ENCODE peak calls at places on chromosomes 2 and 18, in nine cellular contexts. W is AG09309, P is astrocyte of the spinal cord, Z is GM20000, Q is colonic mucosa, R is GM12864, C is Caco-2, T is adrenal gland, E is dorsolateral prefrontal cortex. X is an unnamed sample.

GRCh38 chr2:102230410-102230909 is 43.6 kb downstream of the IL1RL2 start:
- DNase-seq in W (no peak), P (no peak), Z (no peak), Q (no peak), R (no peak), C (no peak), T (no peak), E (no peak), X (no peak)

GRCh38 chr2:150479075-150479915 is 8.2 kb downstream of the RND3 start:
- DNase-seq in W (no peak), P (peak), Z (no peak), Q (no peak), R (no peak), C (peak), T (no peak), E (no peak), X (no peak)

GRCh38 chr2:144004742-144005141 is 515.2 kb downstream of the ZEB2 start:
- DNase-seq in W (no peak), P (no peak), Z (no peak), Q (no peak), R (no peak), C (no peak), T (no peak), E (no peak), X (no peak)

GRCh38 chr2:70116936-70117554 is 29.8 kb downstream of the PCBP1 start:
- DNase-seq in W (no peak), P (no peak), Z (no peak), Q (no peak), R (no peak), C (no peak), T (no peak), E (no peak), X (no peak)

GRCh38 chr18:50507120-50507590 is 52.7 kb upstream of the MAPK4 start:
- DNase-seq in W (no peak), P (no peak), Z (peak), Q (no peak), R (no peak), C (peak), T (peak), E (peak), X (no peak)

GRCh38 chr2:98476192-98476868 is 31.7 kb downstream of the INPP4A start:
- DNase-seq in W (no peak), P (no peak), Z (peak), Q (peak), R (no peak), C (no peak), T (no peak), E (no peak), X (no peak)

GRCh38 chr2:105627530-105627929 is 117.2 kb upstream of the NCK2 start:
- DNase-seq in W (no peak), P (no peak), Z (no peak), Q (no peak), R (no peak), C (no peak), T (no peak), E (no peak), X (no peak)

GRCh38 chr2:72989770-72990556 is 72.6 kb downstream of the EMX1 start:
- DNase-seq in W (no peak), P (no peak), Z (no peak), Q (no peak), R (no peak), C (no peak), T (peak), E (no peak), X (peak)

GRCh38 chr2:133814890-133815289 is 246.6 kb upstream of the NCKAP5 start:
- DNase-seq in W (no peak), P (no peak), Z (no peak), Q (no peak), R (no peak), C (no peak), T (no peak), E (no peak), X (no peak)

GRCh38 chr18:58911766-58912165 is 47.1 kb downstream of the ZNF532 start:
- DNase-seq in W (no peak), P (peak), Z (peak), Q (no peak), R (no peak), C (no peak), T (peak), E (no peak), X (no peak)

GRCh38 chr18:45634454-45634853 is 19.2 kb downstream of the SLC14A2 start:
- DNase-seq in W (no peak), P (no peak), Z (no peak), Q (no peak), R (no peak), C (no peak), T (no peak), E (no peak), X (no peak)

GRCh38 chr2:85277416-85278158 is 50.2 kb downstream of the TGOLN2 start:
- DNase-seq in W (peak), P (peak), Z (no peak), Q (peak), R (no peak), C (no peak), T (no peak), E (no peak), X (no peak)

GRCh38 chr18:998976-999375 is 94.3 kb downstream of the ADCYAP1 start:
- DNase-seq in W (no peak), P (no peak), Z (no peak), Q (no peak), R (no peak), C (no peak), T (no peak), E (no peak), X (no peak)

GRCh38 chr2:37773354-37773753 is 101.9 kb upstream of the CDC42EP3 start:
- DNase-seq in W (no peak), P (no peak), Z (no peak), Q (no peak), R (no peak), C (no peak), T (no peak), E (no peak), X (no peak)

GRCh38 chr2:80515961-80516360 is 211.4 kb upstream of the LRRTM1 start:
- DNase-seq in W (no peak), P (no peak), Z (no peak), Q (no peak), R (no peak), C (no peak), T (no peak), E (no peak), X (no peak)

GRCh38 chr2:191738667-191739066 is 60.7 kb downstream of the NABP1 start:
- DNase-seq in W (no peak), P (no peak), Z (no peak), Q (no peak), R (no peak), C (no peak), T (no peak), E (no peak), X (no peak)

GRCh38 chr2:225041871-225042799 is at the start of gene DOCK10:
- DNase-seq in W (no peak), P (peak), Z (peak), Q (peak), R (no peak), C (no peak), T (peak), E (peak), X (no peak)

GRCh38 chr2:39531220-39531777 is 94.2 kb upstream of the MAP4K3 start:
- DNase-seq in W (no peak), P (no peak), Z (no peak), Q (no peak), R (no peak), C (no peak), T (no peak), E (no peak), X (no peak)

GRCh38 chr2:39529836-39530235 is 92.8 kb upstream of the MAP4K3 start:
- DNase-seq in W (no peak), P (no peak), Z (no peak), Q (no peak), R (no peak), C (no peak), T (no peak), E (no peak), X (no peak)

GRCh38 chr2:39528701-39529100 is 91.6 kb upstream of the MAP4K3 start:
- DNase-seq in W (no peak), P (no peak), Z (no peak), Q (no peak), R (no peak), C (no peak), T (no peak), E (no peak), X (no peak)

GRCh38 chr2:39532933-39533332 is 95.8 kb upstream of the MAP4K3 start:
- DNase-seq in W (no peak), P (no peak), Z (no peak), Q (no peak), R (no peak), C (no peak), T (no peak), E (no peak), X (no peak)

GRCh38 chr2:39530423-39530866 is 93.4 kb upstream of the MAP4K3 start:
- DNase-seq in W (peak), P (peak), Z (no peak), Q (no peak), R (no peak), C (no peak), T (no peak), E (no peak), X (no peak)
- TF ChIP-seq CTCF in W (no peak), P (no peak), Z (no peak), Q (no peak), R (no peak), C (no peak), T (peak), E (peak), X (no peak)

DNA sequence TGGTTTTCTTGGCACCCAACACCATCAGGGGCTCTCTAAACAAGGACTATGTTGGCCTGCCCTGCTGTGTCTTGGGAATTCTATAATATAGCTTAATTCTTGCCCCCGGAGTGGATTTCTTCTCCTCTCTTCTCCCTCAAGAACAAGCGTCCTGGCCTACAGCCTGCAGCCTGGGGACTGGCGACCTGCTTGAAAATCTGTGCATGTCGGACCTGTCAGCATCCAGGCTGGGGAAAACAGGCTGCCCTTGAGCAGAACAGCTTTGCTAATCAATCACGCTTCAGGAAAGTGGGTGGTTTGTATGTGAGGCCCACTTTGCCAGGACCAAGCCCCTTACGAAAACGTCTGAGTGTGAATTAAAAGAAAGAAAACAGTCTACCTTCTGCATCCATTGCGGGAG is 116.8 kb downstream of the BCL2 start:
- DNase-seq in W (no peak), P (no peak), Z (no peak), Q (no peak), R (no peak), C (no peak), T (no peak), E (no peak), X (no peak)
- TF ChIP-seq CTCF in W (no peak), P (no peak), Z (no peak), Q (no peak), R (no peak), C (no peak), T (no peak), E (no peak), X (no peak)

DNA sequence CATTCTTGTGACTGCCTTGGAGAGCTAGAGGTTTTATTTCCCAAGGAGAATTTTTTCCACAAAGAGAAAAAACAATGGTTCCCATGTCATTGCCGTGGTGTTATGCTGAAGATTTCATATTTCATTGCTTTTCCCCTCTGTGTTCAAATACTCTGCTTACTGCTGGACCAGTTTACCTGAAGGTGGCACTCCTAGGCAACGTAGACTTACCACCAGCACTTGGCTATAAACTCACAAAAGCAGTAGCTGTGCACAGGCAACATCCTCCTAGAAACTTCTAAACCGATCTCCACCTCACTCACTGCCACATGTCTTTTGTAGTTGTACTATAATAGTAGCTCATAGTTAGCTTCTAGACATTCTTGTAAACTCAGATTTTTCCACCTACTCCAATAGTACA is 1319.7 kb upstream of the CRIM1 start:
- DNase-seq in W (no peak), P (no peak), Z (no peak), Q (no peak), R (no peak), C (no peak), T (no peak), E (no peak), X (no peak)
- TF ChIP-seq CTCF in W (no peak), P (no peak), Z (no peak), Q (no peak), R (no peak), C (peak), T (no peak), E (no peak), X (no peak)

GRCh38 chr2:159134979-159135378 is 151.5 kb downstream of the WDSUB1 start:
- DNase-seq in W (no peak), P (no peak), Z (no peak), Q (no peak), R (no peak), C (no peak), T (no peak), E (no peak), X (no peak)

GRCh38 chr2:159136405-159136804 is 150.1 kb downstream of the WDSUB1 start:
- DNase-seq in W (no peak), P (no peak), Z (no peak), Q (no peak), R (no peak), C (no peak), T (no peak), E (no peak), X (no peak)

GRCh38 chr2:159131882-159132281 is 154.6 kb downstream of the WDSUB1 start:
- DNase-seq in W (peak), P (peak), Z (no peak), Q (no peak), R (no peak), C (no peak), T (no peak), E (no peak), X (no peak)

GRCh38 chr2:159131267-159131790 is 155.2 kb downstream of the WDSUB1 start:
- DNase-seq in W (no peak), P (no peak), Z (no peak), Q (no peak), R (no peak), C (no peak), T (no peak), E (no peak), X (no peak)

DNA sequence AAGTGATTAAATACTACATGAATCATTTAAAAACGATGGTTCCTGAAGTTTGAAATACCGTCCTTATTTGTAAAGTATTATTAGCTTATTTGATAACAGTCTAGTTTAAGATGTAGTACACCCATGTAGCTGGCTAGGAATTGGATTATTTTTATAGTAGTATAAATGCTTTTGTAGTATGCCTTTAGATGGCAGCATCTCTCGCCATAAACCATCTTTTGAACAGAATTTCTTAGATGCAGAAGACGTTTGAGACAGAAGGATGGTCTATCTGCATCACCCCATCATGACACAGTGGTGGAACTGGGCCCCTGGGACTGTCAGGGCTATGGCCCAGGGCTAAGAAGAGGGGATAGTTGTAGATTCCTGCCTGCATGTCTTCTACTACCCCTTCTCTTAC is 152.7 kb downstream of the WDSUB1 start:
- DNase-seq in W (no peak), P (peak), Z (no peak), Q (no peak), R (no peak), C (no peak), T (no peak), E (no peak), X (no peak)
- TF ChIP-seq CTCF in W (peak), P (peak), Z (no peak), Q (no peak), R (no peak), C (no peak), T (no peak), E (peak), X (no peak)

GRCh38 chr2:137467246-137467862 is 496.9 kb upstream of the HNMT start:
- DNase-seq in W (no peak), P (peak), Z (peak), Q (peak), R (peak), C (peak), T (peak), E (peak), X (no peak)
- TF ChIP-seq CTCF in W (peak), P (peak), Z (peak), Q (peak), R (peak), C (peak), T (peak), E (peak), X (no peak)

GRCh38 chr18:47777626-47778025 is 152.8 kb downstream of the SMAD2 start:
- DNase-seq in W (no peak), P (no peak), Z (no peak), Q (no peak), R (no peak), C (no peak), T (no peak), E (no peak), X (no peak)

GRCh38 chr18:47779381-47779780 is 151.1 kb downstream of the SMAD2 start:
- DNase-seq in W (no peak), P (no peak), Z (no peak), Q (no peak), R (no peak), C (no peak), T (no peak), E (no peak), X (no peak)

GRCh38 chr18:47772374-47773248 is 157.8 kb downstream of the SMAD2 start:
- DNase-seq in W (peak), P (peak), Z (peak), Q (peak), R (no peak), C (peak), T (peak), E (no peak), X (no peak)

GRCh38 chr18:47773931-47774330 is 156.5 kb downstream of the SMAD2 start:
- DNase-seq in W (no peak), P (no peak), Z (no peak), Q (no peak), R (no peak), C (no peak), T (no peak), E (no peak), X (no peak)

DNA sequence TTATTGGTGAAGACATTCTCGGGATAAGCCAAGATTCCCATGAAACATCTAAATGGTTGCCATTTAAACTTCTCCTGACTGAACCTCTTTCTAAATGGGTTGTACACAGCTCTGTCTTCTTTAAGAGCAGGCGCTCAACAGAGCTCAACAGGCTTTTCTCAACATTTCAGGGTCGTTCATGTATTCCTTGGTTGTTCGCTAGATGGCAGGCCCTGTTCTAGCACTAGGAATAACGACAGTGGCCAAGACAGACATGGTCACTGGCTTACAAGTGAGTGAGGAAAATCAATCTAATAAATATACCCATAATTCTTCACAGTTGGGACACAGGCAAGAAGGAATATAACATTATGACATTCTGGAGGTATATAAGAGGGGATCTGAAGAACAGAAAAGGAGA is 154.5 kb downstream of the SMAD2 start:
- DNase-seq in W (peak), P (no peak), Z (no peak), Q (no peak), R (no peak), C (no peak), T (no peak), E (no peak), X (no peak)
- TF ChIP-seq CTCF in W (peak), P (peak), Z (no peak), Q (no peak), R (peak), C (no peak), T (peak), E (peak), X (no peak)

GRCh38 chr2:54773838-54774237 is 50.4 kb downstream of the EML6 start:
- DNase-seq in W (no peak), P (no peak), Z (no peak), Q (no peak), R (no peak), C (peak), T (no peak), E (no peak), X (no peak)
- TF ChIP-seq CTCF in W (peak), P (peak), Z (no peak), Q (no peak), R (no peak), C (no peak), T (no peak), E (no peak), X (no peak)